ENCODE peak calls at places on chromosomes 1 and 21, in four cellular contexts. H is tibial nerve, J is K562, W is A549. R is an unnamed sample.

GRCh38 chr1:108570128-108570527 is 10.2 kb downstream of the EEIG2 start:
- DNase-seq in H (no peak), J (no peak), W (peak; percentile 32), R (no peak)

GRCh38 chr1:150563340-150564038 is 14.3 kb downstream of the ADAMTSL4 start:
- DNase-seq in H (no peak), J (no peak), W (peak; percentile 60), R (peak; percentile 51)

GRCh38 chr1:154726443-154726842 is 118.5 kb upstream of the ADAR start:
- DNase-seq in H (no peak), J (no peak), W (no peak), R (no peak)

GRCh38 chr1:54671985-54672608 is 30.5 kb downstream of the MROH7 start:
- DNase-seq in H (no peak), J (peak; percentile 84), W (peak; percentile 40), R (no peak)

GRCh38 chr21:41137401-41137800 is 30.6 kb upstream of the BACE2 start:
- DNase-seq in H (no peak), J (no peak), W (no peak), R (no peak)

GRCh38 chr1:156852414-156852874 is 6.5 kb downstream of the INSRR start:
- DNase-seq in H (peak; percentile 36), J (no peak), W (peak; percentile 27), R (peak; percentile 57)

GRCh38 chr1:93681549-93682412 is at the start of gene BCAR3:
- DNase-seq in H (peak; percentile 45), J (peak; percentile 47), W (peak; percentile 70), R (peak; percentile 84)

GRCh38 chr1:9639190-9639589 is 12.3 kb upstream of the PIK3CD start:
- DNase-seq in H (no peak), J (no peak), W (no peak), R (no peak)

GRCh38 chr1:45840704-45841103 is 37.3 kb downstream of the MAST2 start:
- DNase-seq in H (no peak), J (no peak), W (no peak), R (no peak)

GRCh38 chr1:70295737-70296136 is 58.8 kb downstream of the ANKRD13C start:
- DNase-seq in H (no peak), J (no peak), W (no peak), R (no peak)

GRCh38 chr21:36103434-36103833 is 31.4 kb upstream of the CBR3 start:
- DNase-seq in H (no peak), J (no peak), W (no peak), R (no peak)

GRCh38 chr1:94727846-94728715 is 92.1 kb upstream of the SLC44A3 start:
- DNase-seq in H (peak; percentile 13), J (no peak), W (peak; percentile 36), R (peak; percentile 74)

GRCh38 chr1:116724765-116725375 is 29.4 kb upstream of the CD2 start:
- DNase-seq in H (peak; percentile 40), J (peak; percentile 70), W (peak; percentile 58), R (no peak)

GRCh38 chr1:93394514-93394913 is 48.8 kb downstream of the DR1 start:
- DNase-seq in H (no peak), J (no peak), W (no peak), R (no peak)

GRCh38 chr1:1122981-1123480 is 7.1 kb upstream of the C1orf159 start:
- DNase-seq in H (no peak), J (no peak), W (no peak), R (no peak)

GRCh38 chr1:169644298-169644697 is 14.4 kb upstream of the SELP start:
- DNase-seq in H (no peak), J (no peak), W (no peak), R (no peak)

GRCh38 chr1:37448691-37449417 is 25.5 kb upstream of the ZC3H12A start:
- DNase-seq in H (no peak), J (no peak), W (no peak), R (no peak)

GRCh38 chr1:11158291-11158690 is 30.9 kb upstream of the ANGPTL7 start:
- DNase-seq in H (no peak), J (no peak), W (no peak), R (no peak)

GRCh38 chr1:117967472-117967871 is 37.9 kb downstream of the WDR3 start:
- DNase-seq in H (no peak), J (no peak), W (peak; percentile 2), R (no peak)

GRCh38 chr1:186212574-186213224 is 162.4 kb downstream of the TPR start:
- DNase-seq in H (peak; percentile 41), J (peak; percentile 66), W (peak; percentile 92), R (no peak)

GRCh38 chr1:157181258-157181657 is 43.1 kb upstream of the ETV3 start:
- DNase-seq in H (no peak), J (no peak), W (no peak), R (no peak)

GRCh38 chr1:160208179-160209040 is 3.2 kb downstream of the PEA15 start:
- DNase-seq in H (no peak), J (peak; percentile 29), W (no peak), R (no peak)

GRCh38 chr1:53588053-53588779 is 129.0 kb downstream of the DMRTB1 start:
- DNase-seq in H (no peak), J (no peak), W (no peak), R (no peak)

GRCh38 chr1:54302951-54303843 is 103.0 kb downstream of the SSBP3 start:
- DNase-seq in H (no peak), J (no peak), W (no peak), R (no peak)

GRCh38 chr21:45104560-45104959 is 30.2 kb downstream of the ADARB1 start:
- DNase-seq in H (no peak), J (no peak), W (no peak), R (no peak)

GRCh38 chr1:31577515-31578191 is 1.3 kb downstream of the TINAGL1 start:
- DNase-seq in H (no peak), J (peak; percentile 25), W (peak; percentile 49), R (no peak)

GRCh38 chr1:190373705-190374336 is 103.8 kb downstream of the BRINP3 start:
- DNase-seq in H (no peak), J (no peak), W (peak; percentile 36), R (no peak)

GRCh38 chr1:177849588-177849987 is 120.3 kb downstream of the SEC16B start:
- DNase-seq in H (no peak), J (no peak), W (no peak), R (no peak)

GRCh38 chr1:32963746-32964460 is 706 bp downstream of the RNF19B start:
- DNase-seq in H (no peak), J (peak; percentile 86), W (peak; percentile 29), R (peak; percentile 50)

GRCh38 chr1:10694274-10694632 is 102.2 kb downstream of the CASZ1 start:
- DNase-seq in H (peak; percentile 20), J (no peak), W (peak; percentile 35), R (no peak)

GRCh38 chr1:25695066-25695990 is 78.7 kb downstream of the MAN1C1 start:
- DNase-seq in H (peak; percentile 81), J (peak; percentile 37), W (peak; percentile 82), R (peak; percentile 88)

GRCh38 chr1:90810681-90811080 is 93.6 kb upstream of the BARHL2 start:
- DNase-seq in H (no peak), J (no peak), W (no peak), R (no peak)

GRCh38 chr21:15172963-15173362 is 108.2 kb upstream of the NRIP1 start:
- DNase-seq in H (no peak), J (no peak), W (no peak), R (no peak)

GRCh38 chr21:41726970-41727783 is 39.7 kb downstream of the RIPK4 start:
- DNase-seq in H (peak; percentile 73), J (no peak), W (peak; percentile 36), R (no peak)

GRCh38 chr1:167631987-167632680 is 2.1 kb downstream of the RCSD1 start:
- DNase-seq in H (no peak), J (no peak), W (no peak), R (no peak)

GRCh38 chr1:235644693-235645305 is 4.8 kb downstream of the GNG4 start:
- DNase-seq in H (no peak), J (no peak), W (no peak), R (no peak)

GRCh38 chr1:12296623-12297022 is 66.8 kb downstream of the VPS13D start:
- DNase-seq in H (no peak), J (no peak), W (no peak), R (no peak)

GRCh38 chr1:39150779-39151178 is 53.7 kb upstream of the MACF1 start:
- DNase-seq in H (no peak), J (no peak), W (no peak), R (no peak)

DNA sequence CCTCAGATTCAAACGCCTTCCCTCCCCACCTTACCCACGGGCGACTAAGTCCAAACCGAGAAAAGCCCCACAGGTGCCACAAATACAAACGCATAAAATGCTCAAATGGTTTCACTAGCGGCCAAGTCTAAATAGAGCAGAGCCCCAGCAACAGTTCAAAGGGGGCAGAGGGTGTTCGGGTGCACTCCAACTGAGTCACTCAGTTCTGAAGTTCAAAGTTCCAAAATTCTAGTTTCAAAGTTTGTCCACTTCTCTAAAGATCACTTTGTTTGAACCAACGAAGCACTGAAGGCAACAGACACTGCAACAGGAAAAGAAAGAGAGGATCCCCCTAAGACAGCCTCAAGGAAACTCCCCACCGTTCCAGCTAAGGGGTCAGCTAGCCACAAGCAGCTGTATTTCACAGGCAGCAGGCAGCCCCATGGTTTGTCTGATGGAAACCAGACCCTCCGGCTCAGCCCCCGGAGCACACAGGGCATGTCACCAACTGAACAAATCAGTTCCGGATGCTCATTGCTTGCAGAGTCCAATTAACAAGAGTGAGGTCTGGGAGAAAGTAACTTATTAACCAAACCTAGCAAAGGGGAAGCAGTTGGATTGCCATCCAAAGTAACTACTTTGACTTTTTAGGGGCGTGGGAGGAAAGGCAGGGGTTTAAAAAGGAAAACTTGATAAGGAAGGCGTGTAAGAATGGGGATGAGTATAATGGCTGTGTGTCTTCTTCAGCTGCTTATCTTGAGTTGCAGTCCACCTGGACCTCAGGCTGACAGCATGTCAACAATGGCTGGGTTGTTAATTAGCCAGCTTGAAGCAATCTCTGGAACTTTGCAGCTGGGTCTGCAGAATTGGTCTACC is 1423.9 kb upstream of the PRMT6 start:
- DNase-seq in H (no peak), J (no peak), W (no peak), R (no peak)
- TF ChIP-seq EP300 in H (no peak), J (no peak), W (no peak), R (no peak)

GRCh38 chr1:29197590-29197924 is 15.9 kb upstream of the SRSF4 start:
- DNase-seq in H (no peak), J (peak; percentile 44), W (peak; percentile 64), R (peak; percentile 19)
- TF ChIP-seq CTCF in H (no peak), J (peak; percentile 65), W (peak; percentile 35), R (no peak)

GRCh38 chr1:231337472-231338269 is at the start of gene EXOC8:
- DNase-seq in H (peak; percentile 90), J (peak; percentile 99), W (peak; percentile 97), R (peak; percentile 97)
- TF ChIP-seq EP300 in H (peak; percentile 95), J (no peak), W (no peak), R (no peak)

GRCh38 chr1:202593845-202594244 is 116.4 kb downstream of the SYT2 start:
- DNase-seq in H (no peak), J (no peak), W (no peak), R (no peak)
- TF ChIP-seq CTCF in H (no peak), J (no peak), W (no peak), R (no peak)

GRCh38 chr1:85707990-85708825 is at the start of gene ZNHIT6:
- DNase-seq in H (peak; percentile 65), J (peak; percentile 90), W (peak; percentile 98), R (peak; percentile 85)
- TF ChIP-seq EP300 in H (peak; percentile 88), J (peak; percentile 32), W (no peak), R (no peak)

GRCh38 chr1:224616761-224617409 is 768 bp downstream of the CNIH3 start:
- DNase-seq in H (no peak), J (no peak), W (no peak), R (no peak)
- TF ChIP-seq CTCF in H (no peak), J (no peak), W (no peak), R (no peak)

R was measured in ovary.